ENCODE peak calls at places on chromosome 1, in ten cellular contexts. N is activated T-helper 9 cell treated with anti-CD3 and anti-CD28 coated beads, Interleukin-2, amount 50 U/mL, for 16 hours; I is activated CD8-positive, alpha-beta memory T cell treated with anti-CD3 and anti-CD28 coated beads, Interleukin-2, amount 50 U/mL, for 4 hours; X is NCI-H748 treated with DMSO at 0.1 percent for 48 hours; Q is pulmonary artery endothelial cell; H is retina; S is adipocyte; R is activated effector memory CD4-positive, alpha-beta T cell treated with Interleukin-2 at 50 U/mL for 16 hours; W is HS-5; F is KG1. B is an unnamed sample.

GRCh38 chr1:39268906-39269305 is 64.4 kb downstream of the MACF1 start:
- DNase-seq in N (no peak), I (no peak), X (peak), Q (no peak), H (peak), S (no peak), R (no peak), W (no peak), F (no peak), B (no peak)

GRCh38 chr1:59814901-59815825 is at the start of gene HOOK1:
- DNase-seq in N (no peak), I (no peak), X (peak), Q (no peak), H (peak), S (no peak), R (no peak), W (no peak), F (no peak), B (no peak)

GRCh38 chr1:89822999-89823628 is 2.3 kb downstream of the LRRC8D start:
- DNase-seq in N (no peak), I (no peak), X (no peak), Q (no peak), H (no peak), S (peak), R (no peak), W (no peak), F (peak), B (no peak)

GRCh38 chr1:53372501-53372951 is 44.7 kb upstream of the LRP8 start:
- DNase-seq in N (no peak), I (peak), X (no peak), Q (no peak), H (no peak), S (no peak), R (no peak), W (no peak), F (no peak), B (no peak)

GRCh38 chr1:61318319-61319125 is 236.2 kb downstream of the NFIA start:
- DNase-seq in N (no peak), I (no peak), X (no peak), Q (peak), H (no peak), S (peak), R (no peak), W (peak), F (no peak), B (no peak)

GRCh38 chr1:204894031-204894430 is 23.4 kb downstream of the NFASC start:
- DNase-seq in N (no peak), I (no peak), X (no peak), Q (no peak), H (no peak), S (no peak), R (no peak), W (no peak), F (no peak), B (no peak)

GRCh38 chr1:5915587-5916571 is 76.3 kb downstream of the NPHP4 start:
- DNase-seq in N (no peak), I (no peak), X (no peak), Q (no peak), H (peak), S (peak), R (no peak), W (peak), F (no peak), B (no peak)

GRCh38 chr1:115762792-115763191 is 5.7 kb downstream of the CASQ2 start:
- DNase-seq in N (no peak), I (no peak), X (no peak), Q (no peak), H (no peak), S (no peak), R (no peak), W (no peak), F (no peak), B (no peak)

GRCh38 chr1:215397843-215398242 is 169.3 kb upstream of the KCTD3 start:
- DNase-seq in N (no peak), I (no peak), X (no peak), Q (no peak), H (no peak), S (no peak), R (no peak), W (no peak), F (no peak), B (no peak)

GRCh38 chr1:31932491-31933316 is 5.5 kb downstream of the PTP4A2 start:
- DNase-seq in N (no peak), I (no peak), X (no peak), Q (no peak), H (no peak), S (no peak), R (no peak), W (no peak), F (no peak), B (peak)

GRCh38 chr1:168689726-168690602 is 39.0 kb downstream of the DPT start:
- DNase-seq in N (no peak), I (no peak), X (no peak), Q (no peak), H (no peak), S (no peak), R (no peak), W (no peak), F (no peak), B (no peak)

GRCh38 chr1:19974822-19975416 is 4.5 kb downstream of the PLA2G2A start:
- DNase-seq in N (no peak), I (no peak), X (peak), Q (peak), H (peak), S (peak), R (no peak), W (peak), F (no peak), B (no peak)

GRCh38 chr1:115654663-115655306 is 13.0 kb downstream of the VANGL1 start:
- DNase-seq in N (no peak), I (no peak), X (no peak), Q (no peak), H (no peak), S (no peak), R (no peak), W (no peak), F (no peak), B (no peak)

GRCh38 chr1:29249170-29249691 is 12.9 kb downstream of the PTPRU start:
- DNase-seq in N (no peak), I (no peak), X (no peak), Q (no peak), H (peak), S (no peak), R (no peak), W (no peak), F (no peak), B (no peak)

GRCh38 chr1:186623547-186623946 is 56.7 kb downstream of the PTGS2 start:
- DNase-seq in N (no peak), I (no peak), X (no peak), Q (no peak), H (no peak), S (no peak), R (no peak), W (no peak), F (no peak), B (no peak)

GRCh38 chr1:202037706-202038296 is 27.4 kb downstream of the ELF3 start:
- DNase-seq in N (no peak), I (no peak), X (no peak), Q (no peak), H (no peak), S (peak), R (no peak), W (no peak), F (no peak), B (peak)

GRCh38 chr1:205442051-205442721 is 13.7 kb downstream of the BLACAT1 start:
- DNase-seq in N (no peak), I (no peak), X (no peak), Q (no peak), H (peak), S (no peak), R (no peak), W (no peak), F (no peak), B (no peak)

GRCh38 chr1:213125686-213126085 is 74.6 kb downstream of the RPS6KC1 start:
- DNase-seq in N (no peak), I (no peak), X (no peak), Q (no peak), H (no peak), S (no peak), R (no peak), W (no peak), F (no peak), B (no peak)

GRCh38 chr1:19037659-19038058 is 81.2 kb upstream of the IFFO2 start:
- DNase-seq in N (no peak), I (no peak), X (no peak), Q (no peak), H (no peak), S (no peak), R (no peak), W (no peak), F (no peak), B (peak)

GRCh38 chr1:47901001-47901575 is 96.1 kb downstream of the TRABD2B start:
- DNase-seq in N (no peak), I (no peak), X (peak), Q (no peak), H (peak), S (no peak), R (no peak), W (no peak), F (no peak), B (no peak)

GRCh38 chr1:23196627-23197328 is 20.5 kb downstream of the HTR1D start:
- DNase-seq in N (no peak), I (no peak), X (no peak), Q (peak), H (no peak), S (peak), R (no peak), W (peak), F (no peak), B (no peak)

GRCh38 chr1:7616076-7616833 is 154.8 kb upstream of the VAMP3 start:
- DNase-seq in N (no peak), I (no peak), X (no peak), Q (no peak), H (no peak), S (peak), R (no peak), W (no peak), F (no peak), B (peak)

GRCh38 chr1:87327362-87328120 is 1.1 kb upstream of the LMO4 start:
- DNase-seq in N (no peak), I (no peak), X (no peak), Q (no peak), H (peak), S (peak), R (no peak), W (no peak), F (no peak), B (no peak)

GRCh38 chr1:185767721-185768120 is 33.5 kb downstream of the HMCN1 start:
- DNase-seq in N (no peak), I (no peak), X (no peak), Q (no peak), H (no peak), S (no peak), R (no peak), W (no peak), F (no peak), B (no peak)

GRCh38 chr1:168498159-168498609 is 45.6 kb downstream of the XCL2 start:
- DNase-seq in N (no peak), I (no peak), X (peak), Q (no peak), H (no peak), S (peak), R (no peak), W (no peak), F (no peak), B (no peak)

GRCh38 chr1:179144621-179145020 is 62.8 kb downstream of the TOR3A start:
- DNase-seq in N (no peak), I (no peak), X (no peak), Q (no peak), H (no peak), S (peak), R (no peak), W (peak), F (no peak), B (no peak)

GRCh38 chr1:108512239-108513071 is 47.4 kb upstream of the EEIG2 start:
- DNase-seq in N (no peak), I (no peak), X (no peak), Q (no peak), H (peak), S (peak), R (no peak), W (no peak), F (peak), B (no peak)

GRCh38 chr1:228900099-228900965 is 165.1 kb downstream of the RHOU start:
- DNase-seq in N (no peak), I (no peak), X (no peak), Q (no peak), H (peak), S (peak), R (no peak), W (no peak), F (no peak), B (no peak)

GRCh38 chr1:207603777-207604176 is 41.2 kb upstream of the CR1L start:
- DNase-seq in N (no peak), I (no peak), X (no peak), Q (no peak), H (no peak), S (no peak), R (no peak), W (peak), F (no peak), B (no peak)

GRCh38 chr1:234309598-234310459 is 63.4 kb upstream of the COA6 start:
- DNase-seq in N (peak), I (peak), X (peak), Q (no peak), H (peak), S (peak), R (peak), W (no peak), F (peak), B (peak)

GRCh38 chr1:54809496-54810074 is 8.5 kb upstream of the TTC22 start:
- DNase-seq in N (no peak), I (no peak), X (no peak), Q (no peak), H (no peak), S (no peak), R (no peak), W (no peak), F (no peak), B (no peak)

GRCh38 chr1:34113887-34114286 is 51.1 kb downstream of the CSMD2 start:
- DNase-seq in N (no peak), I (no peak), X (no peak), Q (no peak), H (no peak), S (peak), R (no peak), W (no peak), F (no peak), B (no peak)

GRCh38 chr1:151511636-151512215 is 539 bp downstream of the CGN start:
- DNase-seq in N (peak), I (peak), X (peak), Q (no peak), H (no peak), S (peak), R (no peak), W (no peak), F (no peak), B (no peak)

GRCh38 chr1:62144238-62144831 is 50.3 kb upstream of the L1TD1 start:
- DNase-seq in N (no peak), I (no peak), X (no peak), Q (no peak), H (peak), S (peak), R (no peak), W (no peak), F (peak), B (no peak)

GRCh38 chr1:206715552-206716518 is 31.1 kb downstream of the MAPKAPK2 start:
- DNase-seq in N (no peak), I (no peak), X (no peak), Q (no peak), H (no peak), S (no peak), R (no peak), W (no peak), F (peak), B (peak)

GRCh38 chr1:209655832-209656231 is 3.6 kb upstream of the LAMB3 start:
- DNase-seq in N (no peak), I (no peak), X (no peak), Q (no peak), H (no peak), S (no peak), R (no peak), W (no peak), F (no peak), B (no peak)

GRCh38 chr1:216054593-216054992 is 368.7 kb downstream of the USH2A start:
- DNase-seq in N (no peak), I (no peak), X (peak), Q (no peak), H (peak), S (no peak), R (no peak), W (no peak), F (no peak), B (no peak)

GRCh38 chr1:151047925-151048644 is 534 bp downstream of the C1orf56 start:
- DNase-seq in N (peak), I (peak), X (peak), Q (no peak), H (peak), S (peak), R (no peak), W (no peak), F (no peak), B (peak)

GRCh38 chr1:100476736-100477135 is 61.2 kb upstream of the GPR88 start:
- DNase-seq in N (no peak), I (no peak), X (no peak), Q (no peak), H (no peak), S (no peak), R (no peak), W (no peak), F (no peak), B (no peak)

GRCh38 chr1:115073298-115074087 is 15.8 kb downstream of the TSPAN2 start:
- DNase-seq in N (no peak), I (no peak), X (no peak), Q (no peak), H (no peak), S (no peak), R (no peak), W (no peak), F (no peak), B (no peak)

B was measured in natural killer cell treated with Interleukin-12 subunit alpha and Interleukin-12 subunit beta and Interleukin-15 and Interleukin-18, amount 100 ng/mL, for 72 hours.